ENCODE peak calls at places on chromosomes 3 and 15, in seven cellular contexts. F, L, A, J, B, G and X are unnamed samples.

GRCh38 chr3:55519016-55519415 is 31.9 kb upstream of the WNT5A start:
- DNase-seq in F (no peak), L (peak; percentile 76), A (no peak), J (no peak), B (peak; percentile 45), G (no peak), X (no peak)

GRCh38 chr3:43413676-43414368 is 127.5 kb downstream of the SNRK start:
- DNase-seq in F (peak; percentile 25), L (no peak), A (no peak), J (no peak), B (no peak), G (no peak), X (no peak)

GRCh38 chr15:39315200-39315599 is 265.7 kb upstream of the THBS1 start:
- DNase-seq in F (no peak), L (no peak), A (no peak), J (no peak), B (no peak), G (no peak), X (no peak)

GRCh38 chr15:68528891-68529290 is 49.9 kb upstream of the CORO2B start:
- DNase-seq in F (no peak), L (peak; percentile 67), A (no peak), J (no peak), B (peak; percentile 60), G (no peak), X (no peak)

GRCh38 chr3:187967982-187968381 is 186.0 kb upstream of the LPP start:
- DNase-seq in F (no peak), L (peak; percentile 36), A (no peak), J (no peak), B (no peak), G (no peak), X (no peak)

GRCh38 chr3:141498592-141499223 is 11.9 kb downstream of the RASA2 start:
- DNase-seq in F (no peak), L (no peak), A (peak; percentile 61), J (peak; percentile 17), B (no peak), G (peak; percentile 76), X (no peak)

GRCh38 chr3:171295502-171296373 is 164.5 kb downstream of the TNIK start:
- DNase-seq in F (no peak), L (no peak), A (no peak), J (no peak), B (no peak), G (no peak), X (no peak)

GRCh38 chr15:39593071-39594055 is 12.5 kb downstream of the THBS1 start:
- DNase-seq in F (no peak), L (peak; percentile 24), A (no peak), J (no peak), B (peak; percentile 19), G (no peak), X (no peak)

GRCh38 chr3:99783009-99783573 is 34.6 kb upstream of the CMSS1 start:
- DNase-seq in F (no peak), L (peak; percentile 77), A (no peak), J (no peak), B (peak; percentile 90), G (no peak), X (no peak)

GRCh38 chr3:48194446-48195071 is 6.3 kb upstream of the CDC25A start:
- DNase-seq in F (peak; percentile 68), L (peak; percentile 63), A (peak; percentile 61), J (peak; percentile 45), B (peak; percentile 73), G (no peak), X (peak; percentile 39)

GRCh38 chr15:59074607-59075006 is 30.3 kb upstream of the CCNB2 start:
- DNase-seq in F (no peak), L (no peak), A (no peak), J (no peak), B (no peak), G (no peak), X (no peak)

GRCh38 chr3:8617921-8618320 is 26.7 kb downstream of the SSUH2 start:
- DNase-seq in F (no peak), L (no peak), A (no peak), J (no peak), B (no peak), G (no peak), X (no peak)

GRCh38 chr3:51796859-51797258 is 17.8 kb upstream of the IQCF6 start:
- DNase-seq in F (no peak), L (peak; percentile 30), A (no peak), J (no peak), B (no peak), G (no peak), X (no peak)

GRCh38 chr3:55331524-55331923 is 155.6 kb downstream of the WNT5A start:
- DNase-seq in F (no peak), L (no peak), A (no peak), J (no peak), B (no peak), G (no peak), X (no peak)

GRCh38 chr15:80844011-80844732 is 65.0 kb downstream of the CEMIP start:
- DNase-seq in F (peak; percentile 45), L (peak; percentile 67), A (no peak), J (no peak), B (peak; percentile 59), G (no peak), X (no peak)

GRCh38 chr15:96362759-96363678 is 32.5 kb downstream of the NR2F2 start:
- DNase-seq in F (no peak), L (no peak), A (no peak), J (no peak), B (no peak), G (no peak), X (no peak)

GRCh38 chr3:160278210-160278609 is 53.0 kb downstream of the C3orf80 start:
- DNase-seq in F (no peak), L (no peak), A (no peak), J (no peak), B (no peak), G (no peak), X (no peak)

GRCh38 chr3:17431004-17431403 is 311.4 kb downstream of the TBC1D5 start:
- DNase-seq in F (peak; percentile 9), L (peak; percentile 23), A (no peak), J (no peak), B (peak; percentile 63), G (no peak), X (no peak)

GRCh38 chr3:98529856-98530459 is 1.8 kb upstream of the GPR15 start:
- DNase-seq in F (no peak), L (no peak), A (no peak), J (no peak), B (no peak), G (no peak), X (no peak)

GRCh38 chr3:13815088-13815683 is 64.7 kb downstream of the WNT7A start:
- DNase-seq in F (no peak), L (no peak), A (no peak), J (no peak), B (no peak), G (no peak), X (no peak)

GRCh38 chr3:150760431-150761200 is 2.4 kb downstream of the SIAH2 start:
- DNase-seq in F (no peak), L (no peak), A (no peak), J (no peak), B (no peak), G (no peak), X (no peak)

GRCh38 chr3:131353016-131353877 is 28.3 kb upstream of the NUDT16 start:
- DNase-seq in F (no peak), L (no peak), A (no peak), J (no peak), B (no peak), G (no peak), X (no peak)

GRCh38 chr3:52891164-52891563 is 6.2 kb downstream of the STIMATE start:
- DNase-seq in F (no peak), L (no peak), A (peak; percentile 36), J (no peak), B (no peak), G (no peak), X (no peak)

GRCh38 chr3:81638480-81638879 is 123.0 kb downstream of the GBE1 start:
- DNase-seq in F (no peak), L (no peak), A (no peak), J (no peak), B (no peak), G (no peak), X (no peak)

GRCh38 chr15:50256188-50257041 is 9.1 kb downstream of the HDC start:
- DNase-seq in F (no peak), L (peak; percentile 60), A (peak; percentile 17), J (no peak), B (peak; percentile 84), G (no peak), X (no peak)

GRCh38 chr3:109563149-109563548 is 225.8 kb upstream of the DPPA4 start:
- DNase-seq in F (no peak), L (no peak), A (no peak), J (no peak), B (no peak), G (peak; percentile 0), X (no peak)

DNA sequence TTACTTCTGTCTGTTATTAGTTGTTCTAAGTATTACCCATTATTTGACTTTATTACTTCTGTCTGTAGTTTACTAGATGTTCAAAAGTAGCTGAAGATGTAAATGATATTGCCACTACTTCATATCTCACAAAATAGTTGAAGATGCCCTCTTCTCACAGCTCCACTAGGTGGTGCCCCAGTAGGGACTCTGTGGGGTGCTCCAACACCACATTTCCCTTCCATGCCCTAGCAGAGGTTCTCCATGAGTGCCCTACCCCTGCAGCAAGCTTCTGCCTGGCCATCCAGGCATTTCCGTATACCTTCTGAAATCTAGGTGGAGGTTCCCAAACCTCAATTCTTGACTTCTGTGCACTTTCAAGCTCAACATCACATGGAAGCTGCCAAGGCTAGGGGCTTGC is 80.8 kb downstream of the KCNH8 start:
- DNase-seq in F (no peak), L (no peak), A (no peak), J (no peak), B (no peak), G (no peak), X (no peak)
- TF ChIP-seq CTCF in F (peak; percentile 4), L (no peak), A (no peak), J (no peak), B (no peak), G (no peak), X (no peak)

GRCh38 chr3:39812537-39812936 is 3.1 kb downstream of the MYRIP start:
- DNase-seq in F (peak; percentile 6), L (no peak), A (no peak), J (no peak), B (peak; percentile 23), G (no peak), X (no peak)
- TF ChIP-seq CTCF in F (peak; percentile 47), L (peak; percentile 64), A (no peak), J (peak; percentile 5), B (peak; percentile 38), G (no peak), X (no peak)

GRCh38 chr15:88897456-88898194 is 2.3 kb upstream of the HAPLN3 start:
- DNase-seq in F (peak; percentile 41), L (peak; percentile 81), A (peak; percentile 87), J (peak; percentile 79), B (peak; percentile 88), G (peak; percentile 68), X (peak; percentile 90)
- TF ChIP-seq CTCF in F (peak; percentile 65), L (peak; percentile 74), A (peak; percentile 32), J (peak; percentile 40), B (peak; percentile 79), G (peak; percentile 63), X (no peak)

GRCh38 chr3:128922804-128923459 is 43.5 kb downstream of the ACAD9 start:
- DNase-seq in F (no peak), L (no peak), A (no peak), J (no peak), B (no peak), G (peak; percentile 32), X (no peak)

GRCh38 chr3:128929364-128929763 is 49.9 kb downstream of the ACAD9 start:
- DNase-seq in F (no peak), L (no peak), A (no peak), J (no peak), B (no peak), G (no peak), X (no peak)

GRCh38 chr3:128919988-128920387 is 40.6 kb downstream of the ACAD9 start:
- DNase-seq in F (no peak), L (no peak), A (no peak), J (no peak), B (no peak), G (no peak), X (no peak)

GRCh38 chr3:128923607-128924385 is 44.4 kb downstream of the ACAD9 start:
- DNase-seq in F (no peak), L (no peak), A (no peak), J (no peak), B (no peak), G (no peak), X (no peak)
- TF ChIP-seq CTCF in F (no peak), L (no peak), A (no peak), J (no peak), B (no peak), G (peak; percentile 60), X (no peak)